ENCODE peak calls at places on chromosomes 2 and 18, in ten cellular contexts. Z is neural progenitor cell; N is psoas muscle; T is astrocyte of the spinal cord; K is endodermal cell; O is esophagus squamous epithelium; L is transverse colon; Q is OCI-LY7; J is H7; D is CD4-positive, CD25-positive, alpha-beta regulatory T cell. U is an unnamed sample.

GRCh38 chr18:2905802-2906521 is 59.2 kb downstream of the EMILIN2 start:
- DNase-seq in T (no peak), D (peak), J (peak), Z (peak), K (peak), Q (no peak), N (peak), O (no peak), L (peak), U (peak)

GRCh38 chr2:194745532-194746146 is 911.4 kb upstream of the SLC39A10 start:
- DNase-seq in K (no peak), Q (no peak), D (no peak), L (no peak), J (no peak), O (no peak), Z (peak), N (no peak), T (peak), U (no peak)

GRCh38 chr18:70621710-70622109 is 332.9 kb downstream of the SOCS6 start:
- DNase-seq in K (peak), Q (no peak), J (no peak), Z (no peak), O (no peak), N (no peak), L (no peak), T (no peak), D (no peak), U (no peak)

GRCh38 chr2:105455488-105455991 is 56.7 kb upstream of the FHL2 start:
- DNase-seq in Q (no peak), O (no peak), T (peak), L (peak), Z (no peak), D (no peak), N (peak), K (no peak), J (no peak), U (peak)

GRCh38 chr2:102618452-102619413 is 620 bp upstream of the SLC9A2 start:
- DNase-seq in Q (no peak), D (no peak), N (peak), Z (peak), O (no peak), K (peak), T (peak), J (peak), L (peak), U (peak)

GRCh38 chr18:47115205-47115604 is 35.1 kb downstream of the HDHD2 start:
- DNase-seq in Q (no peak), L (no peak), K (no peak), O (no peak), N (no peak), D (no peak), J (no peak), T (no peak), Z (no peak), U (no peak)

GRCh38 chr2:126792186-126792585 is 106.5 kb upstream of the TEX51 start:
- DNase-seq in O (no peak), J (peak), L (no peak), Q (no peak), N (no peak), D (no peak), K (peak), T (no peak), Z (no peak), U (no peak)

GRCh38 chr2:241773511-241774418 is 2.9 kb upstream of the GAL3ST2 start:
- DNase-seq in K (peak), N (no peak), T (no peak), D (no peak), O (no peak), L (peak), Z (no peak), J (peak), Q (no peak), U (peak)

GRCh38 chr2:209629622-209630021 is 142.0 kb upstream of the UNC80 start:
- DNase-seq in T (peak), O (no peak), K (no peak), J (no peak), Z (no peak), L (no peak), D (no peak), N (no peak), Q (no peak), U (no peak)

GRCh38 chr2:61426267-61426897 is 44.5 kb downstream of the USP34 start:
- DNase-seq in O (peak), Z (peak), T (no peak), J (peak), D (peak), L (peak), N (peak), K (peak), Q (peak), U (peak)

GRCh38 chr2:110865188-110865587 is 132.8 kb downstream of the ACOXL start:
- DNase-seq in Z (no peak), J (no peak), K (no peak), Q (no peak), N (no peak), D (no peak), O (no peak), L (peak), T (no peak), U (no peak)

GRCh38 chr2:36178384-36178783 is 177.2 kb upstream of the CRIM1 start:
- DNase-seq in N (no peak), K (no peak), Z (no peak), L (no peak), T (peak), D (no peak), O (no peak), Q (no peak), J (no peak), U (no peak)

GRCh38 chr2:27049422-27050280 is 1.8 kb upstream of the AGBL5 start:
- DNase-seq in Q (peak), J (peak), D (peak), Z (no peak), K (peak), T (no peak), O (no peak), L (peak), N (no peak), U (no peak)

GRCh38 chr2:9618410-9618809 is 12.4 kb downstream of the YWHAQ start:
- DNase-seq in Q (no peak), J (no peak), Z (no peak), T (no peak), L (no peak), O (no peak), N (no peak), D (no peak), K (no peak), U (no peak)

GRCh38 chr2:217327981-217328760 is 468.3 kb upstream of the TNP1 start:
- DNase-seq in N (no peak), K (no peak), J (no peak), T (no peak), Q (no peak), Z (no peak), L (no peak), O (no peak), D (no peak), U (no peak)

GRCh38 chr2:217325810-217326209 is 465.9 kb upstream of the TNP1 start:
- DNase-seq in N (no peak), T (no peak), L (no peak), Q (no peak), J (no peak), Z (no peak), D (no peak), K (no peak), O (no peak), U (no peak)

GRCh38 chr2:217325251-217325650 is 465.4 kb upstream of the TNP1 start:
- DNase-seq in D (no peak), Q (no peak), Z (no peak), J (no peak), K (no peak), O (no peak), L (no peak), T (no peak), N (no peak), U (no peak)

GRCh38 chr2:217329023-217329431 is 469.2 kb upstream of the TNP1 start:
- DNase-seq in J (no peak), D (no peak), T (no peak), Q (no peak), Z (no peak), L (no peak), K (no peak), O (no peak), N (no peak), U (no peak)

GRCh38 chr2:217326238-217327022 is 466.6 kb upstream of the TNP1 start:
- DNase-seq in J (no peak), T (no peak), L (no peak), O (no peak), Q (no peak), Z (no peak), K (no peak), D (no peak), N (no peak), U (no peak)
- H3K4me3 ChIP-seq in J (no peak), T (no peak), L (no peak), O (no peak), Q (no peak), Z (no peak), K (no peak), D (no peak), N (no peak), U (no peak)

GRCh38 chr2:238287702-238288649 is at the start of gene PER2:
- DNase-seq in N (peak), J (peak), O (peak), K (peak), Q (peak), Z (peak), L (peak), T (peak), D (peak), U (peak)
- H3K4me3 ChIP-seq in N (peak), J (peak), O (peak), K (peak), Q (peak), Z (peak), L (peak), T (peak), D (peak), U (peak)

GRCh38 chr2:158967114-158967730 is 1.2 kb upstream of the TANC1 start:
- DNase-seq in K (no peak), L (peak), T (peak), J (peak), Z (no peak), O (no peak), Q (no peak), D (no peak), N (no peak), U (no peak)
- H3K4me3 ChIP-seq in K (peak), L (no peak), T (peak), J (peak), Z (peak), O (peak), Q (no peak), D (no peak), N (peak), U (peak)

GRCh38 chr2:120415060-120415459 is 69.1 kb downstream of the INHBB start:
- DNase-seq in T (no peak), D (no peak), Q (no peak), J (no peak), Z (no peak), L (no peak), K (no peak), O (no peak), N (no peak), U (no peak)
- H3K4me3 ChIP-seq in T (no peak), D (no peak), Q (no peak), J (no peak), Z (no peak), L (no peak), K (no peak), O (no peak), N (no peak), U (no peak)

DNA sequence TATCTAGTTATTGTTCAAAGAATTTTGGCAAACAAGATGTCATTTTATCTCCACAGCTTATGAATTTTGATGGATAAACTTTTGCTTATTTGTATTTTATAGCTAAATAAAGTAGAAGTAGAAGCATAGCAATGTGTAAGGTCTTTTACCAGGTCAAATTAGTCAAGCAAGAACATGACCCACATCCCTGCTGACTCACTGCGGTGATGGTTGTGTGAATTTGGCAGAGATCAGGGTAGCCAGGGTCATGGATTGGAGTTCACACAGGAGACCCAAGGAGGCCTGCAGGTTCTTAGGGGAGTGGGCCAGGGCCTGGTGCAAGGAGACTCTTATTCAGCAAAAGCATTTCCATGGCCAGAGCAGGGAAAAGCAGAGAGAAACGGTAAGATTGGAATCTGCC is 18.7 kb downstream of the SP140 start:
- DNase-seq in O (no peak), T (no peak), Z (no peak), D (no peak), K (no peak), L (no peak), Q (no peak), J (no peak), N (no peak), U (no peak)
- H3K4me3 ChIP-seq in O (no peak), T (no peak), Z (no peak), D (no peak), K (no peak), L (no peak), Q (no peak), J (no peak), N (no peak), U (no peak)

GRCh38 chr2:38535745-38536506 is 66.8 kb downstream of the HNRNPLL start:
- DNase-seq in D (peak), T (peak), Z (peak), O (no peak), J (peak), L (peak), Q (peak), N (peak), K (peak), U (peak)

GRCh38 chr2:38533757-38534545 is 68.8 kb downstream of the HNRNPLL start:
- DNase-seq in Q (no peak), L (no peak), O (no peak), K (no peak), J (no peak), N (no peak), D (no peak), T (no peak), Z (no peak), U (no peak)

GRCh38 chr2:38533180-38533579 is 69.5 kb downstream of the HNRNPLL start:
- DNase-seq in K (no peak), T (no peak), L (peak), Z (no peak), N (no peak), D (no peak), O (no peak), J (no peak), Q (peak), U (no peak)

GRCh38 chr2:38534746-38535403 is 67.9 kb downstream of the HNRNPLL start:
- DNase-seq in D (no peak), L (peak), J (no peak), O (no peak), N (no peak), K (no peak), T (no peak), Q (no peak), Z (no peak), U (no peak)

GRCh38 chr2:38535404-38535744 is 67.4 kb downstream of the HNRNPLL start:
- DNase-seq in O (no peak), K (no peak), J (no peak), Z (no peak), Q (no peak), N (no peak), D (no peak), T (no peak), L (no peak), U (no peak)
- H3K4me3 ChIP-seq in O (peak), K (no peak), J (no peak), Z (no peak), Q (no peak), N (peak), D (no peak), T (no peak), L (peak), U (peak)

GRCh38 chr18:62850619-62851306 is 135.4 kb downstream of the PHLPP1 start:
- DNase-seq in N (no peak), Q (no peak), O (no peak), L (no peak), D (no peak), T (no peak), K (no peak), Z (no peak), J (no peak), U (no peak)

GRCh38 chr18:62856294-62856693 is 141.0 kb downstream of the PHLPP1 start:
- DNase-seq in D (no peak), K (no peak), T (no peak), J (no peak), L (no peak), O (no peak), N (no peak), Q (no peak), Z (no peak), U (no peak)

GRCh38 chr18:62857278-62857976 is 142.1 kb downstream of the PHLPP1 start:
- DNase-seq in Z (no peak), O (no peak), T (no peak), N (no peak), J (no peak), D (no peak), Q (no peak), K (no peak), L (no peak), U (no peak)

GRCh38 chr18:62848946-62849345 is 133.6 kb downstream of the PHLPP1 start:
- DNase-seq in N (no peak), O (no peak), Z (no peak), D (no peak), Q (no peak), K (no peak), T (peak), L (no peak), J (no peak), U (no peak)

DNA sequence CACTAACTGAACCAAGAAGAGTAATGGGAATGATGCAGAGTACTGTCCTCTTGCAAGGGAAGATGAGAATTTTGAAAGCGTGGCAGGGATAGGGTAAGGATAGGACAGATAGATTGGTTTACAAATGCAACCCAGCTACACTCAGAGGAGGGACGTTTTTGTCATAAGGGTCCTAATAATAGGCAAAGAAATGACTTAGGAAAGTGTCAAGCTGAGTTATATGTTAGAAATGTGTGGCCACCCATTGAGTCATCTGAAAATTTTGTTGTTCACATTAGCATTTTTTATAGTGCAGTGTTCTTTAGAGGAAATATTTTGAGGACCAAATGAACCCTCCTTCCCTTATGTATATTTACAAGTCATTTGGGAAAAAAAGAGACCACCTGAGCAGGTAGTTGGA is 137.5 kb downstream of the PHLPP1 start:
- DNase-seq in L (no peak), K (no peak), Z (no peak), D (no peak), Q (no peak), O (no peak), T (no peak), J (no peak), N (no peak), U (no peak)
- H3K4me3 ChIP-seq in L (no peak), K (no peak), Z (no peak), D (no peak), Q (no peak), O (no peak), T (no peak), J (no peak), N (no peak), U (no peak)

GRCh38 chr2:213669657-213670056 is 385.4 kb downstream of the SPAG16 start:
- DNase-seq in Z (no peak), K (no peak), T (no peak), O (no peak), D (no peak), N (no peak), L (no peak), Q (no peak), J (no peak), U (no peak)

DNA sequence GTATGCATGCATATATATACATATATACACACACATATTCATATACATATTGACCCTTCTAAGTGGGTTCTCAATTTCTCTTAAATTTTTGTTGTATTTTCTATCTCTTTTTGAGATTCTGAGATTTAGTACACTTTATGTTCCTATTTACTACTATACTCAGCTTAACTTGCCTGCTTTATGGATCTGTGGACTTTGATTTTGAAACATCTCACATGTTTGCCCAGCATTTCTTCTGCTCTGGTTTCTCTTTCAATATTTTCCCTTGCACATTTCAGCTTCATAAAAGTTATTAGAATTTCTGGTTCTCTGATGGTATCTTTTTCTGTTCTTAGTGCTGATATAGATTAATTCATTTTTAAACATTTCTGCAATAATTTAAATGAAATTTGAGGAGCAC is 380.6 kb downstream of the SPAG16 start:
- DNase-seq in N (no peak), D (no peak), T (no peak), Q (no peak), L (no peak), K (no peak), J (no peak), O (no peak), Z (no peak), U (no peak)
- H3K4me3 ChIP-seq in N (no peak), D (no peak), T (no peak), Q (no peak), L (no peak), K (no peak), J (no peak), O (no peak), Z (no peak), U (no peak)

U was measured in gastrocnemius medialis.